ENCODE peak calls at places on chromosomes 1 and 21, in nine cellular contexts. N is thoracic aorta, I is ovary, R is colonic mucosa, X is hepatocyte, V is right lobe of liver, O is testis, E is endothelial cell of umbilical vein, B is IMR-90. L is an unnamed sample.

GRCh38 chr1:78919150-78919549 is 87.4 kb downstream of the ADGRL4 start:
- DNase-seq in N (no peak), I (no peak), R (no peak), X (no peak), V (no peak), O (no peak), E (no peak), B (no peak), L (no peak)

GRCh38 chr1:229336345-229336744 is 6.5 kb downstream of the CCSAP start:
- DNase-seq in N (no peak), I (no peak), R (no peak), X (no peak), V (no peak), O (no peak), E (no peak), B (no peak), L (no peak)

GRCh38 chr1:68269637-68270430 is 37.5 kb upstream of the WLS start:
- DNase-seq in N (no peak), I (no peak), R (no peak), X (no peak), V (no peak), O (no peak), E (no peak), B (peak; percentile 62), L (no peak)

GRCh38 chr1:221457706-221458429 is 284.0 kb downstream of the DUSP10 start:
- DNase-seq in N (no peak), I (no peak), R (no peak), X (no peak), V (no peak), O (no peak), E (no peak), B (peak; percentile 45), L (no peak)

GRCh38 chr1:156128749-156129682 is 14.5 kb downstream of the LMNA start:
- DNase-seq in N (no peak), I (peak; percentile 80), R (no peak), X (peak; percentile 76), V (no peak), O (peak; percentile 64), E (peak; percentile 47), B (peak; percentile 84), L (no peak)

GRCh38 chr1:32372149-32372756 is 9.9 kb downstream of the TSSK3 start:
- DNase-seq in N (no peak), I (no peak), R (no peak), X (no peak), V (no peak), O (no peak), E (no peak), B (no peak), L (no peak)

GRCh38 chr21:42459583-42460215 is 36.3 kb downstream of the RSPH1 start:
- DNase-seq in N (no peak), I (no peak), R (no peak), X (no peak), V (no peak), O (no peak), E (no peak), B (no peak), L (peak; percentile 18)

GRCh38 chr1:31460027-31460426 is 47.0 kb downstream of the SERINC2 start:
- DNase-seq in N (no peak), I (no peak), R (no peak), X (peak; percentile 81), V (no peak), O (no peak), E (no peak), B (peak; percentile 28), L (no peak)

GRCh38 chr1:8019229-8019620 is 6.9 kb downstream of the ERRFI1 start:
- DNase-seq in N (no peak), I (no peak), R (no peak), X (no peak), V (no peak), O (no peak), E (no peak), B (no peak), L (no peak)

GRCh38 chr1:66371233-66372005 is 162.5 kb upstream of the SGIP1 start:
- DNase-seq in N (no peak), I (no peak), R (no peak), X (no peak), V (no peak), O (no peak), E (peak; percentile 98), B (peak; percentile 85), L (no peak)

GRCh38 chr1:39752703-39753102 is 14.0 kb downstream of the PPIE start:
- DNase-seq in N (no peak), I (no peak), R (no peak), X (no peak), V (no peak), O (no peak), E (no peak), B (no peak), L (no peak)

GRCh38 chr1:67618285-67619018 is 66.5 kb upstream of the GADD45A start:
- DNase-seq in N (peak; percentile 46), I (peak; percentile 74), R (no peak), X (peak; percentile 26), V (peak; percentile 50), O (peak; percentile 74), E (peak; percentile 99), B (peak; percentile 95), L (no peak)

GRCh38 chr1:8171751-8172464 is 145.8 kb upstream of the ERRFI1 start:
- DNase-seq in N (no peak), I (no peak), R (no peak), X (no peak), V (no peak), O (no peak), E (no peak), B (peak; percentile 64), L (no peak)

GRCh38 chr1:183896466-183897026 is 91.6 kb downstream of the RGL1 start:
- DNase-seq in N (no peak), I (no peak), R (no peak), X (no peak), V (no peak), O (no peak), E (no peak), B (peak; percentile 49), L (no peak)
- H3K4me1 ChIP-seq in N (no peaks in the 10 kb centered on the region), I (no peaks in the 10 kb centered on the region), R (no peaks in the 10 kb centered on the region), X (peaks cover 14% of the 10 kb centered on the region), V (no peaks in the 10 kb centered on the region), O (peaks cover 31% of the 10 kb centered on the region), E (peaks cover under 1% of the 10 kb centered on the region), B (no peaks in the 10 kb centered on the region), L (peaks cover 9% of the 10 kb centered on the region)

GRCh38 chr1:69919129-69919921 is 286.1 kb downstream of the LRRC40 start:
- DNase-seq in N (no peak), I (no peak), R (no peak), X (no peak), V (no peak), O (peak; percentile 23), E (no peak), B (no peak), L (no peak)
- TF ChIP-seq CTCF in N (no peak), I (no peak), R (no peak), X (no peak), V (no peak), O (no peak), E (no peak), B (no peak), L (no peak)

GRCh38 chr1:19406680-19407079 is 78.7 kb downstream of the CAPZB start:
- DNase-seq in N (no peak), I (no peak), R (no peak), X (no peak), V (no peak), O (no peak), E (no peak), B (no peak), L (no peak)

GRCh38 chr1:19407494-19408096 is 77.7 kb downstream of the CAPZB start:
- DNase-seq in N (no peak), I (no peak), R (no peak), X (no peak), V (no peak), O (no peak), E (peak; percentile 17), B (no peak), L (no peak)

GRCh38 chr1:19411612-19412011 is 73.7 kb downstream of the CAPZB start:
- DNase-seq in N (no peak), I (no peak), R (no peak), X (no peak), V (no peak), O (no peak), E (no peak), B (no peak), L (no peak)

GRCh38 chr1:19410393-19410792 is 74.9 kb downstream of the CAPZB start:
- DNase-seq in N (no peak), I (no peak), R (no peak), X (no peak), V (no peak), O (no peak), E (no peak), B (no peak), L (no peak)

DNA sequence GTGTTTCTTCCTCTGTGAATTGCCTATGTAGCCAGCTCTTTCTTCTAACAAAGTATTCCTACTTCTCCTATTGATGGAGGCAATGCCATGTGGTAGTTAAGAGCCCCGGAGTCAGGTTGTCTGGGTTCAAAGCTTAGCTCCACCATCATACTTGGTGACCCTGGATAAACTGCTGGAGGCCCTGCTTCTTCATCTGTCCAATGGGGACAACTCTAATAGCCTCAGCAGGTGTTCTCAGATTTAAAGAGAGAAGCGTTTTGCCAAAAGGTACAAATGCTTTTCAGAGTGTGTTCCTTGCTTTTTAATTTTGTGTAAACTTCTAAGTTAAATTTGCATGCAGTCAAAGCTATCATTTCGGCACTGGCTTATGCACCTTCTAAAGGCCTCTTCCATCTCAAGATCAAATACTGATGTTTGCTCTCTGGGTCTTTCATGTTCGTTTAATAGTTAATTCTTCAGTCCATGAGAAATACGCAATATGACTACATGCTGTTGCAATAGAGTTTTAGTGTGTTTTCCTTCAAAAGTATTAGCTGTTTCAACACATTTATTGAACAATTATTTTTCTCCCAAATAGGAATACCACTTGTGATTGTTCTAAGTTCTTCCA is 75.8 kb downstream of the CAPZB start:
- DNase-seq in N (no peak), I (no peak), R (no peak), X (no peak), V (no peak), O (no peak), E (no peak), B (no peak), L (no peak)
- H3K4me1 ChIP-seq in N (peaks cover 52% of the 10 kb centered on the region), I (peaks cover 37% of the 10 kb centered on the region), R (no peaks in the 10 kb centered on the region), X (peaks cover 22% of the 10 kb centered on the region), V (peaks cover 5% of the 10 kb centered on the region), O (peaks cover 31% of the 10 kb centered on the region), E (no peaks in the 10 kb centered on the region), B (peaks cover 17% of the 10 kb centered on the region), L (no peaks in the 10 kb centered on the region)

GRCh38 chr1:10694633-10695627 is 101.5 kb downstream of the CASZ1 start:
- DNase-seq in N (peak; percentile 57), I (peak; percentile 87), R (peak; percentile 87), X (peak; percentile 92), V (peak; percentile 92), O (peak; percentile 88), E (peak; percentile 77), B (peak; percentile 74), L (peak; percentile 91)

GRCh38 chr1:10692401-10693021 is 103.9 kb downstream of the CASZ1 start:
- DNase-seq in N (no peak), I (no peak), R (peak; percentile 88), X (peak; percentile 71), V (peak; percentile 55), O (no peak), E (no peak), B (no peak), L (peak; percentile 71)

GRCh38 chr1:10694274-10694632 is 102.2 kb downstream of the CASZ1 start:
- DNase-seq in N (no peak), I (no peak), R (peak; percentile 76), X (no peak), V (no peak), O (no peak), E (peak; percentile 36), B (no peak), L (no peak)

GRCh38 chr1:10693152-10693496 is 103.3 kb downstream of the CASZ1 start:
- DNase-seq in N (no peak), I (no peak), R (no peak), X (no peak), V (no peak), O (no peak), E (no peak), B (no peak), L (no peak)

GRCh38 chr1:10693497-10694273 is 102.8 kb downstream of the CASZ1 start:
- DNase-seq in N (no peak), I (peak; percentile 31), R (no peak), X (peak; percentile 70), V (no peak), O (peak; percentile 52), E (peak; percentile 41), B (no peak), L (no peak)
- TF ChIP-seq CTCF in N (no peak), I (no peak), R (no peak), X (no peak), V (no peak), O (no peak), E (no peak), B (no peak), L (no peak)